ENCODE peak calls at places on chromosomes 1 and 21, in seven cellular contexts. E, V, T, J, F, H and N are unnamed samples.

GRCh38 chr1:12229386-12229834 is 420 bp upstream of the VPS13D start:
- ATAC-seq in V (no peak), T (no peak), E (peak), H (peak), F (no peak), J (peak), N (peak)

GRCh38 chr1:235937123-235937522 is 70.4 kb upstream of the LYST start:
- ATAC-seq in T (no peak), E (peak), J (peak), V (no peak), F (no peak), H (no peak), N (peak)

GRCh38 chr1:178464141-178464540 is 32.6 kb downstream of the CLEC20A start:
- ATAC-seq in V (no peak), E (no peak), J (no peak), H (no peak), T (no peak), F (no peak), N (no peak)

GRCh38 chr1:231610392-231610791 is 16.2 kb upstream of the DISC1 start:
- ATAC-seq in F (no peak), E (no peak), T (no peak), H (no peak), V (no peak), J (no peak), N (no peak)

GRCh38 chr1:206703647-206704046 is 18.9 kb downstream of the MAPKAPK2 start:
- ATAC-seq in J (peak), F (peak), H (no peak), V (no peak), T (no peak), E (peak), N (peak)

GRCh38 chr1:39159224-39160036 is 45.1 kb upstream of the MACF1 start:
- ATAC-seq in V (peak), J (no peak), F (no peak), T (no peak), H (peak), E (no peak), N (no peak)

GRCh38 chr1:233935277-233935868 is 30.9 kb downstream of the SLC35F3 start:
- ATAC-seq in H (no peak), T (no peak), V (no peak), J (no peak), E (no peak), F (no peak), N (no peak)

GRCh38 chr1:207217778-207218511 is 103.5 kb upstream of the CD55 start:
- ATAC-seq in T (no peak), J (no peak), H (no peak), V (no peak), E (no peak), F (no peak), N (no peak)

GRCh38 chr1:37497832-37498231 is 16.7 kb downstream of the MEAF6 start:
- ATAC-seq in H (no peak), T (no peak), V (peak), F (no peak), E (no peak), J (no peak), N (no peak)

GRCh38 chr1:54965624-54966340 is 14.6 kb upstream of the TMEM61 start:
- ATAC-seq in E (peak), J (no peak), F (peak), V (peak), H (no peak), T (no peak), N (peak)

GRCh38 chr1:168830562-168830961 is 101.6 kb upstream of the DPT start:
- ATAC-seq in H (no peak), E (no peak), V (no peak), J (no peak), T (no peak), F (no peak), N (no peak)

GRCh38 chr1:157199421-157199755 is 61.2 kb upstream of the ETV3 start:
- ATAC-seq in E (no peak), V (no peak), J (no peak), T (no peak), F (no peak), H (peak), N (no peak)

GRCh38 chr1:8226747-8227146 is 91.2 kb upstream of the SLC45A1 start:
- ATAC-seq in T (no peak), F (no peak), V (no peak), E (peak), J (no peak), H (no peak), N (no peak)

GRCh38 chr1:78607944-78608343 is 12.3 kb upstream of the IFI44L start:
- ATAC-seq in V (peak), F (no peak), H (no peak), E (no peak), T (no peak), J (no peak), N (no peak)

GRCh38 chr21:29172282-29172681 is 41.8 kb downstream of the MAP3K7CL start:
- ATAC-seq in F (no peak), J (no peak), H (no peak), T (no peak), V (no peak), E (no peak), N (no peak)

GRCh38 chr1:57279909-57280666 is 143.8 kb downstream of the DAB1 start:
- ATAC-seq in H (no peak), V (no peak), T (no peak), E (no peak), J (no peak), F (no peak), N (no peak)

GRCh38 chr1:55038552-55038838 is 853 bp upstream of the PCSK9 start:
- ATAC-seq in V (no peak), F (no peak), H (no peak), E (no peak), T (no peak), J (no peak), N (no peak)

GRCh38 chr1:237737448-237737847 is 153.3 kb downstream of the ZP4 start:
- ATAC-seq in J (no peak), H (no peak), E (no peak), T (no peak), V (no peak), F (no peak), N (no peak)

GRCh38 chr1:214933375-214933774 is 149.2 kb upstream of the KCNK2 start:
- ATAC-seq in H (no peak), T (no peak), E (no peak), F (no peak), J (no peak), V (no peak), N (no peak)

GRCh38 chr1:167412920-167413319 is 105.4 kb downstream of the CD247 start:
- ATAC-seq in H (no peak), E (no peak), T (no peak), F (no peak), J (no peak), V (no peak), N (peak)

GRCh38 chr1:38344705-38345104 is 298.1 kb upstream of the POU3F1 start:
- ATAC-seq in H (no peak), J (peak), F (no peak), E (no peak), V (no peak), T (no peak), N (peak)

GRCh38 chr1:101410048-101410878 is 173.4 kb downstream of the S1PR1 start:
- ATAC-seq in H (no peak), V (no peak), E (peak), J (peak), F (no peak), T (no peak), N (peak)

GRCh38 chr21:29208044-29208665 is 77.7 kb downstream of the MAP3K7CL start:
- ATAC-seq in T (no peak), J (no peak), H (no peak), F (no peak), E (no peak), V (no peak), N (peak)

GRCh38 chr1:37862330-37862729 is 2.9 kb upstream of the MTF1 start:
- ATAC-seq in V (no peak), H (no peak), T (no peak), E (no peak), F (no peak), J (no peak), N (peak)

GRCh38 chr1:178536844-178537371 is 24.0 kb downstream of the TEX35 start:
- ATAC-seq in F (no peak), T (peak), H (peak), J (no peak), E (no peak), V (peak), N (peak)

GRCh38 chr21:29130234-29130993 is at the start of gene MAP3K7CL:
- ATAC-seq in V (peak), F (no peak), H (no peak), T (peak), J (no peak), E (no peak), N (peak)

GRCh38 chr1:163240705-163241104 is 38.0 kb upstream of the RGS5 start:
- ATAC-seq in E (no peak), V (no peak), F (no peak), J (no peak), H (no peak), T (no peak), N (no peak)

GRCh38 chr1:85464497-85465098 is 361 bp downstream of the DDAH1 start:
- ATAC-seq in V (peak), H (peak), J (peak), T (peak), E (peak), F (peak), N (peak)

GRCh38 chr1:158286487-158286886 is 3.2 kb upstream of the CD1C start:
- ATAC-seq in E (no peak), F (no peak), J (no peak), H (no peak), V (no peak), T (no peak), N (peak)

GRCh38 chr1:184438363-184438762 is 51.5 kb downstream of the C1orf21 start:
- ATAC-seq in J (no peak), V (no peak), E (no peak), H (no peak), F (no peak), T (no peak), N (no peak)

GRCh38 chr1:180282401-180282800 is 52.3 kb downstream of the LHX4 start:
- ATAC-seq in V (peak), T (no peak), F (no peak), H (no peak), E (no peak), J (no peak), N (no peak)

GRCh38 chr1:34928865-34929496 is 469 bp downstream of the DLGAP3 start:
- ATAC-seq in F (peak), E (peak), T (no peak), V (peak), J (peak), H (peak), N (peak)

GRCh38 chr1:42993631-42994121 is 35.0 kb upstream of the SLC2A1 start:
- ATAC-seq in V (peak), F (no peak), H (no peak), E (no peak), T (no peak), J (no peak), N (no peak)